ENCODE peak calls at places on chromosomes 2 and 18, in seven cellular contexts. V is T-helper 1 cell; W is activated naive CD8-positive, alpha-beta T cell treated with anti-CD3 and anti-CD28 coated beads, Interleukin-2, amount 50 U/mL, for 24 hours; H is adrenal gland; U is RWPE1; P is stimulated activated CD4-positive, alpha-beta T cell treated with anti-CD3 and anti-CD28 coated beads, Interleukin-15, amount 100 ng/mL, for 24 hours; G is left kidney. R is an unnamed sample.

GRCh38 chr2:186641807-186642321 is 52.0 kb upstream of the FAM171B start:
- DNase-seq in V (peak; percentile 57), W (peak; percentile 8), H (peak; percentile 66), U (peak; percentile 57), P (peak; percentile 20), G (peak; percentile 76), R (no peak)

GRCh38 chr2:49616800-49617199 is 462.5 kb upstream of the FSHR start:
- DNase-seq in V (no peak), W (no peak), H (no peak), U (no peak), P (no peak), G (peak; percentile 67), R (no peak)

GRCh38 chr2:39563572-39563971 is 102.1 kb upstream of the TMEM178A start:
- DNase-seq in V (no peak), W (no peak), H (no peak), U (no peak), P (no peak), G (no peak), R (no peak)

GRCh38 chr2:215171151-215171550 is 32.7 kb upstream of the ABCA12 start:
- DNase-seq in V (no peak), W (no peak), H (no peak), U (peak; percentile 66), P (no peak), G (no peak), R (no peak)

GRCh38 chr2:170017848-170018492 is 160.0 kb upstream of the MYO3B start:
- DNase-seq in V (no peak), W (no peak), H (peak; percentile 43), U (no peak), P (no peak), G (peak; percentile 12), R (no peak)

GRCh38 chr2:231900486-231900942 is 25.7 kb downstream of the NPPC start:
- DNase-seq in V (peak; percentile 28), W (peak; percentile 78), H (peak; percentile 88), U (no peak), P (peak; percentile 79), G (peak; percentile 84), R (peak; percentile 78)

GRCh38 chr2:162838141-162838500 is 446 bp downstream of the KCNH7 start:
- DNase-seq in V (no peak), W (no peak), H (peak; percentile 17), U (no peak), P (no peak), G (no peak), R (no peak)

GRCh38 chr2:113894156-113894743 is 4.4 kb downstream of the ACTR3 start:
- DNase-seq in V (peak; percentile 40), W (no peak), H (no peak), U (peak; percentile 57), P (no peak), G (no peak), R (peak; percentile 48)

GRCh38 chr18:3675994-3676393 is 226.0 kb downstream of the TGIF1 start:
- DNase-seq in V (no peak), W (no peak), H (no peak), U (no peak), P (no peak), G (no peak), R (peak; percentile 59)

GRCh38 chr2:231727621-231728020 is 19.3 kb downstream of the PTMA start:
- DNase-seq in V (no peak), W (no peak), H (no peak), U (no peak), P (no peak), G (no peak), R (no peak)

GRCh38 chr18:13455470-13455869 is 236.9 kb downstream of the LDLRAD4 start:
- DNase-seq in V (no peak), W (no peak), H (no peak), U (no peak), P (no peak), G (no peak), R (no peak)

GRCh38 chr2:105407946-105408743 is 9.3 kb upstream of the FHL2 start:
- DNase-seq in V (no peak), W (no peak), H (no peak), U (no peak), P (no peak), G (no peak), R (no peak)

GRCh38 chr18:11654736-11655604 is 34.1 kb upstream of the GNAL start:
- DNase-seq in V (peak; percentile 15), W (peak; percentile 69), H (peak; percentile 69), U (peak; percentile 80), P (peak; percentile 75), G (peak; percentile 72), R (peak; percentile 69)

GRCh38 chr18:22703883-22704626 is 229.1 kb upstream of the RBBP8 start:
- DNase-seq in V (peak; percentile 19), W (no peak), H (no peak), U (peak; percentile 61), P (peak; percentile 4), G (peak; percentile 77), R (peak; percentile 79)

GRCh38 chr18:79566841-79567370 is 112.7 kb upstream of the CTDP1 start:
- DNase-seq in V (no peak), W (no peak), H (no peak), U (no peak), P (no peak), G (peak; percentile 54), R (no peak)

GRCh38 chr18:35672897-35673296 is 91.4 kb downstream of the GALNT1 start:
- DNase-seq in V (no peak), W (no peak), H (no peak), U (no peak), P (no peak), G (no peak), R (no peak)

GRCh38 chr2:162579986-162580385 is 236.1 kb downstream of the GCA start:
- DNase-seq in V (no peak), W (no peak), H (no peak), U (no peak), P (no peak), G (peak; percentile 80), R (no peak)

GRCh38 chr2:71358931-71359671 is 27.5 kb downstream of the ZNF638 start:
- DNase-seq in V (no peak), W (no peak), H (no peak), U (peak; percentile 29), P (peak; percentile 33), G (no peak), R (no peak)

GRCh38 chr2:157480182-157480961 is 36.5 kb upstream of the CYTIP start:
- DNase-seq in V (peak; percentile 88), W (peak; percentile 54), H (peak; percentile 25), U (no peak), P (peak; percentile 68), G (no peak), R (no peak)

GRCh38 chr2:13550832-13551231 is 834.1 kb downstream of the TRIB2 start:
- DNase-seq in V (no peak), W (no peak), H (no peak), U (no peak), P (no peak), G (no peak), R (no peak)

GRCh38 chr2:19775315-19775714 is 126.5 kb downstream of the TTC32 start:
- DNase-seq in V (no peak), W (no peak), H (no peak), U (no peak), P (no peak), G (no peak), R (no peak)